ENCODE peak calls at places on chromosomes 2 and 18, in four cellular contexts. One of them, this sample, is unnamed.

GRCh38 chr2:57842531-57842930 is 204.1 kb upstream of the VRK2 start:
- DNase-seq in endothelial cell: no peak
- DNase-seq in stomach: no peak
- DNase-seq in HFFc6: peak
- DNase-seq in this sample: no peak

GRCh38 chr2:16125614-16126125 is 185.3 kb downstream of the MYCN start:
- DNase-seq in endothelial cell: no peak
- DNase-seq in HFFc6: no peak
- DNase-seq in stomach: no peak
- DNase-seq in this sample: no peak

GRCh38 chr18:39313992-39314391 is 1748.4 kb upstream of the CELF4 start:
- DNase-seq in endothelial cell: no peak
- DNase-seq in stomach: no peak
- DNase-seq in HFFc6: no peak
- DNase-seq in this sample: no peak

GRCh38 chr2:181805228-181806038 is 86.1 kb upstream of the ITPRID2 start:
- DNase-seq in stomach: no peak
- DNase-seq in endothelial cell: no peak
- DNase-seq in HFFc6: peak
- DNase-seq in this sample: no peak

GRCh38 chr18:45275367-45276113 is 339.7 kb upstream of the SLC14A2 start:
- DNase-seq in HFFc6: peak
- DNase-seq in endothelial cell: no peak
- DNase-seq in stomach: no peak
- DNase-seq in this sample: no peak

GRCh38 chr2:216923706-216924105 is 63.8 kb upstream of the TNP1 start:
- DNase-seq in endothelial cell: no peak
- DNase-seq in HFFc6: no peak
- DNase-seq in stomach: no peak
- DNase-seq in this sample: no peak

GRCh38 chr2:40220177-40220925 is 231.5 kb downstream of the SLC8A1 start:
- DNase-seq in HFFc6: peak
- DNase-seq in stomach: no peak
- DNase-seq in endothelial cell: no peak
- DNase-seq in this sample: no peak

GRCh38 chr18:41323044-41323443 is 632.0 kb upstream of the PIK3C3 start:
- DNase-seq in endothelial cell: no peak
- DNase-seq in stomach: no peak
- DNase-seq in HFFc6: no peak
- DNase-seq in this sample: no peak

GRCh38 chr2:187644991-187645390 is 90.8 kb upstream of the TFPI start:
- DNase-seq in endothelial cell: no peak
- DNase-seq in HFFc6: peak
- DNase-seq in stomach: no peak
- DNase-seq in this sample: no peak

GRCh38 chr18:41714872-41715271 is 240.2 kb upstream of the PIK3C3 start:
- DNase-seq in HFFc6: no peak
- DNase-seq in endothelial cell: no peak
- DNase-seq in stomach: no peak
- DNase-seq in this sample: no peak

GRCh38 chr2:199896617-199897016 is 14.5 kb upstream of the C2orf69 start:
- DNase-seq in endothelial cell: no peak
- DNase-seq in HFFc6: no peak
- DNase-seq in stomach: no peak
- DNase-seq in this sample: no peak

GRCh38 chr2:70714141-70714905 is 53.7 kb downstream of the ADD2 start:
- DNase-seq in stomach: no peak
- DNase-seq in HFFc6: no peak
- DNase-seq in endothelial cell: no peak
- DNase-seq in this sample: peak

GRCh38 chr2:100070078-100070477 is 72.3 kb downstream of the AFF3 start:
- DNase-seq in HFFc6: no peak
- DNase-seq in stomach: no peak
- DNase-seq in endothelial cell: no peak
- DNase-seq in this sample: no peak

GRCh38 chr18:79733135-79733609 is 53.6 kb downstream of the CTDP1 start:
- DNase-seq in stomach: no peak
- DNase-seq in endothelial cell: no peak
- DNase-seq in HFFc6: no peak
- DNase-seq in this sample: no peak

GRCh38 chr2:17869128-17869527 is 9.3 kb upstream of the KCNS3 start:
- DNase-seq in stomach: no peak
- DNase-seq in HFFc6: no peak
- DNase-seq in endothelial cell: no peak
- DNase-seq in this sample: no peak

GRCh38 chr2:202377308-202377736 is 1.2 kb downstream of the BMPR2 start:
- DNase-seq in stomach: peak
- DNase-seq in HFFc6: peak
- DNase-seq in endothelial cell: peak
- DNase-seq in this sample: peak

GRCh38 chr2:174334278-174334715 is 457 bp upstream of the SP9 start:
- DNase-seq in stomach: no peak
- DNase-seq in HFFc6: no peak
- DNase-seq in endothelial cell: no peak
- DNase-seq in this sample: no peak

GRCh38 chr2:192267484-192267883 is 72.8 kb upstream of the TMEFF2 start:
- DNase-seq in endothelial cell: no peak
- DNase-seq in HFFc6: peak
- DNase-seq in stomach: no peak
- DNase-seq in this sample: no peak

GRCh38 chr2:75100011-75100680 is 99.2 kb downstream of the TACR1 start:
- DNase-seq in endothelial cell: no peak
- DNase-seq in HFFc6: peak
- DNase-seq in stomach: no peak
- DNase-seq in this sample: no peak

GRCh38 chr2:73823916-73824523 is 4.7 kb upstream of the STAMBP start:
- DNase-seq in stomach: no peak
- DNase-seq in HFFc6: peak
- DNase-seq in endothelial cell: peak
- DNase-seq in this sample: peak

GRCh38 chr2:169107645-169108044 is 38.3 kb downstream of the DHRS9 start:
- DNase-seq in stomach: no peak
- DNase-seq in HFFc6: no peak
- DNase-seq in endothelial cell: no peak
- DNase-seq in this sample: no peak

GRCh38 chr2:53490659-53491058 is 276.9 kb upstream of the CHAC2 start:
- DNase-seq in endothelial cell: no peak
- DNase-seq in stomach: no peak
- DNase-seq in HFFc6: peak
- DNase-seq in this sample: peak

GRCh38 chr2:173159794-173160463 is 84.3 kb downstream of the MAP3K20 start:
- DNase-seq in HFFc6: peak
- DNase-seq in stomach: peak
- DNase-seq in endothelial cell: no peak
- DNase-seq in this sample: no peak

GRCh38 chr2:85761-86160 is 39.5 kb upstream of the FAM110C start:
- DNase-seq in endothelial cell: no peak
- DNase-seq in stomach: no peak
- DNase-seq in HFFc6: no peak
- DNase-seq in this sample: no peak

GRCh38 chr2:223688094-223688835 is 86.1 kb upstream of the SCG2 start:
- DNase-seq in endothelial cell: no peak
- DNase-seq in stomach: no peak
- DNase-seq in HFFc6: no peak
- DNase-seq in this sample: no peak

GRCh38 chr2:231919341-231920035 is 6.7 kb downstream of the NPPC start:
- DNase-seq in stomach: no peak
- DNase-seq in endothelial cell: no peak
- DNase-seq in HFFc6: no peak
- DNase-seq in this sample: no peak

GRCh38 chr2:120320318-120320851 is 25.6 kb upstream of the INHBB start:
- DNase-seq in stomach: no peak
- DNase-seq in endothelial cell: no peak
- DNase-seq in HFFc6: no peak
- DNase-seq in this sample: no peak

GRCh38 chr2:127362971-127363370 is 24.8 kb downstream of the MAP3K2 start:
- DNase-seq in endothelial cell: no peak
- DNase-seq in HFFc6: no peak
- DNase-seq in stomach: no peak
- DNase-seq in this sample: no peak

GRCh38 chr18:11657554-11657953 is 31.5 kb upstream of the GNAL start:
- DNase-seq in stomach: no peak
- DNase-seq in endothelial cell: no peak
- DNase-seq in HFFc6: no peak
- DNase-seq in this sample: no peak

GRCh38 chr2:120238728-120239487 is 13.7 kb upstream of the RALB start:
- DNase-seq in stomach: peak
- DNase-seq in HFFc6: peak
- DNase-seq in endothelial cell: no peak
- DNase-seq in this sample: no peak

GRCh38 chr18:22194151-22194598 is 24.8 kb downstream of the GATA6 start:
- DNase-seq in stomach: peak
- DNase-seq in HFFc6: no peak
- DNase-seq in endothelial cell: peak
- DNase-seq in this sample: no peak

GRCh38 chr2:122683018-122683417 is 927.6 kb downstream of the TSN start:
- DNase-seq in endothelial cell: no peak
- DNase-seq in stomach: no peak
- DNase-seq in HFFc6: no peak
- DNase-seq in this sample: no peak

GRCh38 chr2:140186201-140186775 is 1406.1 kb upstream of the NXPH2 start:
- DNase-seq in HFFc6: no peak
- DNase-seq in endothelial cell: no peak
- DNase-seq in stomach: no peak
- DNase-seq in this sample: no peak

GRCh38 chr2:128834853-128835252 is 516.2 kb upstream of the HS6ST1 start:
- DNase-seq in HFFc6: no peak
- DNase-seq in stomach: no peak
- DNase-seq in endothelial cell: no peak
- DNase-seq in this sample: no peak
- TF ChIP-seq CTCF in HFFc6: no peak
- TF ChIP-seq CTCF in stomach: no peak
- TF ChIP-seq CTCF in endothelial cell: no peak
- TF ChIP-seq CTCF in this sample: no peak

GRCh38 chr2:45585267-45585861 is 25.7 kb downstream of the SRBD1 start:
- DNase-seq in stomach: no peak
- DNase-seq in HFFc6: peak
- DNase-seq in endothelial cell: no peak
- DNase-seq in this sample: no peak
- TF ChIP-seq CTCF in stomach: peak
- TF ChIP-seq CTCF in HFFc6: peak
- TF ChIP-seq CTCF in endothelial cell: peak
- TF ChIP-seq CTCF in this sample: peak

DNA sequence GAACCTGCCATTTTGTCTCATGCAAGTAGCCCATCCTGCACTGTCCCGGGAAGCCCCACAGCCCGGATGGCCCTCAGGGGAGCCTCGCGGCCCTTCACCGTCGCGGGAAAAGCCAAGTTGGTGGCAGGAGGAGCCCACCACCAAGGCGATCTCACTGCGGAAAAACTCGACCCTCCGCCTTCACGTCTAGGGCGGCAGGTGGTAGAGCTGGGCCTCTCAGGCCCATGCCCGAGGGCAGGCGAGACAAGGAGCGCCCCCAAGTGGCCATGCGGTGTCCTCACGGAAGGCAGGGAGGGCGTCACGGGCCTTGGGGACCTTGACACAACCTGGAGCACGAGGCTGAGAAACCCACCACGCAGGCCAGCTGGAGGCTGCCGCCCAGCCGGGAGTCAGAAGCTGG is 34.8 kb upstream of the SKA1 start:
- DNase-seq in endothelial cell: no peak
- DNase-seq in HFFc6: no peak
- DNase-seq in stomach: no peak
- DNase-seq in this sample: peak
- TF ChIP-seq CTCF in endothelial cell: no peak
- TF ChIP-seq CTCF in HFFc6: peak
- TF ChIP-seq CTCF in stomach: no peak
- TF ChIP-seq CTCF in this sample: peak

GRCh38 chr2:43170733-43171101 is 55.7 kb downstream of the ZFP36L2 start:
- DNase-seq in endothelial cell: no peak
- DNase-seq in stomach: no peak
- DNase-seq in HFFc6: no peak
- DNase-seq in this sample: no peak

GRCh38 chr2:43171789-43172188 is 54.6 kb downstream of the ZFP36L2 start:
- DNase-seq in HFFc6: peak
- DNase-seq in stomach: peak
- DNase-seq in endothelial cell: no peak
- DNase-seq in this sample: no peak

GRCh38 chr2:43168016-43168369 is 58.4 kb downstream of the ZFP36L2 start:
- DNase-seq in HFFc6: no peak
- DNase-seq in stomach: no peak
- DNase-seq in endothelial cell: no peak
- DNase-seq in this sample: no peak

GRCh38 chr2:43169091-43169936 is 57.1 kb downstream of the ZFP36L2 start:
- DNase-seq in HFFc6: no peak
- DNase-seq in endothelial cell: no peak
- DNase-seq in stomach: peak
- DNase-seq in this sample: no peak

DNA sequence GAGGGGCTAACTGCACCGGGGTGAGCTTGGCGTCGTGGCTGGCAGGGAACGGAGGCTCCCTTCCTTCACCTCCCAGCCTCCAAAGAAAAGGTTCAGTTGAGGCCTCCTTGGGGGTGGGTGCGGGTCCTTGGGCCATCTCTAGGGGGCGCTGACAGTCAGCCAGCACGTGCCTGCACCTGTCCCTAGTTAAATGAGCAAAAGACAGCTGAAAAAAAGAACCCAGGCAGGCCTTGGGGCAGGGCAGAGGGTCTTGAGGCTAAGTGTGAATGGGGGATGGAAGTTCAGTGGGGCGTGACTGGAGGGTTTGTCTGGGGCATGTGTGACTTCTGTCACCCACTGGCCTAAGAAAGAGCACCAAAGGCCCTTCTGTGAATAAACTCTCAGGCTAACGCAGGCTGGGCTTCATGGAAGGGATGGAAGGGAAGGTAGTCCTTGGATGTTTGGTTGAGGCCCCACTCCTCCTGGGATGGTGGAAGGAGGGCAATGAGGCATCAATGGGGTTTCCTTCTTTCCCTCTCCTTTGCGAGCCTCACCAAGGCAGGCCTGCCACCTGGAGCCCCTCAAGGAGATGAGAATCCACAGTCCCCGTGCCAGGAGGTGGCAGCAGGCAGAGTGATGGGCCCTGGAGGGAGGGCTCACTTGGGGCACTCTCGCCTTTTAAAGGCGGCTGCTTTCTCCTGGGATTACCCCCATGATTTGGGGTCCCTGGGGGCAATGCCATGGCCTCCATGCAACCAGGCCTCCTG is 56.2 kb downstream of the ZFP36L2 start:
- DNase-seq in stomach: peak
- DNase-seq in endothelial cell: peak
- DNase-seq in HFFc6: no peak
- DNase-seq in this sample: peak
- TF ChIP-seq CTCF in stomach: peak
- TF ChIP-seq CTCF in endothelial cell: peak
- TF ChIP-seq CTCF in HFFc6: peak
- TF ChIP-seq CTCF in this sample: peak

GRCh38 chr2:142603761-142604160 is 273.7 kb upstream of the KYNU start:
- DNase-seq in HFFc6: no peak
- DNase-seq in stomach: no peak
- DNase-seq in endothelial cell: no peak
- DNase-seq in this sample: no peak
- TF ChIP-seq CTCF in HFFc6: no peak
- TF ChIP-seq CTCF in stomach: no peak
- TF ChIP-seq CTCF in endothelial cell: no peak
- TF ChIP-seq CTCF in this sample: no peak